ENCODE peak calls at places on chromosome 2, in seven cellular contexts. V is GM23248, R is PC-3, L is fibroblast of lung, F is HCT116, J is GM23338, B is HepG2. U is an unnamed sample.

GRCh38 chr2:123596649-123597048 is 428.4 kb upstream of the CNTNAP5 start:
- DNase-seq in V (no peak), R (no peak), L (no peak), F (no peak), J (no peak), B (no peak), U (no peak)

GRCh38 chr2:189360861-189361260 is 80.4 kb upstream of the WDR75 start:
- DNase-seq in V (no peak), R (no peak), L (peak; percentile 12), F (no peak), J (no peak), B (peak; percentile 10), U (no peak)

GRCh38 chr2:168635065-168635577 is 167.3 kb upstream of the NOSTRIN start:
- DNase-seq in V (peak; percentile 11), R (no peak), L (peak; percentile 79), F (no peak), J (peak; percentile 27), B (no peak), U (no peak)

GRCh38 chr2:101307503-101307902 is 998 bp downstream of the RNF149 start:
- DNase-seq in V (peak; percentile 56), R (peak; percentile 32), L (no peak), F (no peak), J (no peak), B (no peak), U (no peak)

GRCh38 chr2:177275041-177275440 is 10.5 kb upstream of the NFE2L2 start:
- DNase-seq in V (peak; percentile 89), R (peak; percentile 20), L (peak; percentile 96), F (no peak), J (no peak), B (no peak), U (no peak)

GRCh38 chr2:46268196-46268595 is 29.0 kb upstream of the EPAS1 start:
- DNase-seq in V (no peak), R (no peak), L (peak; percentile 34), F (no peak), J (no peak), B (no peak), U (no peak)

GRCh38 chr2:241803387-241804325 is 5.3 kb upstream of the NEU4 start:
- DNase-seq in V (peak; percentile 60), R (no peak), L (peak; percentile 32), F (no peak), J (peak; percentile 82), B (no peak), U (no peak)

GRCh38 chr2:200179201-200179600 is 127.3 kb upstream of the SPATS2L start:
- DNase-seq in V (no peak), R (no peak), L (no peak), F (no peak), J (no peak), B (no peak), U (no peak)

GRCh38 chr2:72146357-72147302 is 1.0 kb downstream of the CYP26B1 start:
- DNase-seq in V (no peak), R (no peak), L (no peak), F (no peak), J (peak; percentile 68), B (no peak), U (no peak)

GRCh38 chr2:212958757-212959295 is 192.6 kb downstream of the IKZF2 start:
- DNase-seq in V (peak; percentile 69), R (no peak), L (no peak), F (no peak), J (no peak), B (no peak), U (no peak)

GRCh38 chr2:85266424-85267041 is 61.3 kb downstream of the TGOLN2 start:
- DNase-seq in V (peak; percentile 68), R (peak; percentile 69), L (peak; percentile 67), F (peak; percentile 42), J (peak; percentile 94), B (peak; percentile 70), U (no peak)

GRCh38 chr2:11974573-11974972 is 228.1 kb downstream of the LPIN1 start:
- DNase-seq in V (no peak), R (no peak), L (no peak), F (no peak), J (no peak), B (no peak), U (no peak)

GRCh38 chr2:165778187-165778556 is 15.9 kb downstream of the GALNT3 start:
- DNase-seq in V (no peak), R (peak; percentile 91), L (no peak), F (no peak), J (no peak), B (no peak), U (no peak)

GRCh38 chr2:164812378-164812777 is 29.2 kb downstream of the COBLL1 start:
- DNase-seq in V (no peak), R (no peak), L (no peak), F (no peak), J (no peak), B (no peak), U (no peak)

GRCh38 chr2:18046558-18046957 is 168.1 kb downstream of the KCNS3 start:
- DNase-seq in V (peak; percentile 62), R (peak; percentile 70), L (peak; percentile 46), F (no peak), J (no peak), B (no peak), U (no peak)

GRCh38 chr2:157789161-157789720 is 86.9 kb downstream of the ACVR1 start:
- DNase-seq in V (no peak), R (no peak), L (peak; percentile 26), F (no peak), J (no peak), B (no peak), U (no peak)

GRCh38 chr2:169507698-169508097 is 1.8 kb upstream of the KLHL41 start:
- DNase-seq in V (peak; percentile 69), R (peak; percentile 85), L (peak; percentile 85), F (no peak), J (no peak), B (peak; percentile 58), U (no peak)

GRCh38 chr2:133097666-133098065 is 427.7 kb upstream of the LYPD1 start:
- DNase-seq in V (peak; percentile 16), R (peak; percentile 5), L (peak; percentile 17), F (no peak), J (no peak), B (no peak), U (no peak)

GRCh38 chr2:157840568-157841156 is 35.5 kb downstream of the ACVR1 start:
- DNase-seq in V (no peak), R (no peak), L (peak; percentile 26), F (no peak), J (no peak), B (peak; percentile 79), U (no peak)

GRCh38 chr2:114020668-114021067 is 130.8 kb downstream of the ACTR3 start:
- DNase-seq in V (no peak), R (no peak), L (no peak), F (no peak), J (no peak), B (no peak), U (no peak)

GRCh38 chr2:114027437-114027836 is 137.5 kb downstream of the ACTR3 start:
- DNase-seq in V (no peak), R (no peak), L (no peak), F (no peak), J (no peak), B (no peak), U (no peak)

GRCh38 chr2:114022360-114023085 is 132.6 kb downstream of the ACTR3 start:
- DNase-seq in V (peak; percentile 85), R (peak; percentile 86), L (peak; percentile 76), F (peak; percentile 61), J (no peak), B (peak; percentile 67), U (no peak)

GRCh38 chr2:114025030-114025429 is 135.1 kb downstream of the ACTR3 start:
- DNase-seq in V (no peak), R (no peak), L (no peak), F (no peak), J (peak; percentile 16), B (no peak), U (no peak)
- H4K20me1 ChIP-seq in V (no peaks in the 10 kb centered on the region), R (no peaks in the 10 kb centered on the region), L (no peaks in the 10 kb centered on the region), F (no peaks in the 10 kb centered on the region), J (no peaks in the 10 kb centered on the region), B (no peaks in the 10 kb centered on the region), U (no peaks in the 10 kb centered on the region)

GRCh38 chr2:234492687-234493086 is 4.2 kb downstream of the ARL4C start:
- DNase-seq in V (no peak), R (no peak), L (no peak), F (no peak), J (no peak), B (no peak), U (no peak)

GRCh38 chr2:234491281-234491680 is 5.6 kb downstream of the ARL4C start:
- DNase-seq in V (no peak), R (no peak), L (no peak), F (no peak), J (no peak), B (no peak), U (no peak)

GRCh38 chr2:234490239-234491074 is 6.4 kb downstream of the ARL4C start:
- DNase-seq in V (no peak), R (no peak), L (no peak), F (no peak), J (no peak), B (no peak), U (no peak)

GRCh38 chr2:234491897-234492296 is 5.0 kb downstream of the ARL4C start:
- DNase-seq in V (no peak), R (no peak), L (no peak), F (no peak), J (no peak), B (no peak), U (no peak)

DNA sequence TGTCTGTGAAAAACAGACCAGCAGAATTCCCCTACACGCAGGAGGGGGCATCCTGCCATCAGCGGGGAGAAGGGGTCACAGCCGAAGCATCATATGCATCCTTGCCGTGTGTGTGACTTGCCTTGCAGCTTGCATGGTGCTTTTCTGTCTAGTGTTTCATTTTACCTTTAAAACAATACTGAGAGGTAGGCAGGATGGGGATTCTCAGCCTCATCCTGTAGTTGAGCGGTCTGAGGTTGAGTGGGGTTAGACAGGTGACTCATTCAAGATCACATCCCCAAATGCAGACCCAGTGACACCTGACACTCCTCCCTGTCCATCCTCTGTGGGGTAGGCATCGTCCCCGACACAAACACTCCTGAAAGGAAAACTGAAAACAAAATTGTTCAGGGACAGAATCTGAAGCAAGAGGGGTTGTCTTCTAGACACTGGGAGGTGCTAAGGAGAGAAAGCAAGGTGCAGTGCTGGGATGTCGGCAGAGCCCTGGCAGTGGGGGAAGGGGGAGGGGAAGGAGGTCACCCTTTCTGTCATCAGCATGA is 7.9 kb downstream of the ARL4C start:
- DNase-seq in V (no peak), R (no peak), L (no peak), F (no peak), J (no peak), B (no peak), U (no peak)
- H4K20me1 ChIP-seq in V (no peaks in the 10 kb centered on the region), R (peaks cover 18% of the 10 kb centered on the region), L (no peaks in the 10 kb centered on the region), F (no peaks in the 10 kb centered on the region), J (peaks cover 6% of the 10 kb centered on the region), B (no peaks in the 10 kb centered on the region), U (peaks cover 3% of the 10 kb centered on the region)

DNA sequence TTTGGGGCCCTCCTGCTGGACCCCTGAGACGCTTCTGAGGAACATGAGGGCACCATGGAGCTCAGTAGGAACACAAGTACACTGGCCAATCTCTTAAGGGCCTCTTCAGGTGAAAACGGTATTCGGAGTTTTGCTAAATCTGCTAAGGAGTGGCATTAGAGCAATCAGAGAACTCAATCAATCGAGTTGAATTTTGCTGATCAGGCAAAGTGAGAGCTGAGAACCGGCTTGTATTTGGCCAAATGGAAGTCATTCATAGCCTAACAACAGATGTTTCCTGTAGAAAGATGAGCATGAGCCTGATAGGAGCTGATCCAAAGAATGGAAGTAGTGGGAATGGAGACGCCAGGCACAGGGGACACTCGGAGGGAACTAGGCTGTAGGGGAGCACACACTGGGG is 133.7 kb downstream of the DCDC2C start:
- DNase-seq in V (no peak), R (no peak), L (no peak), F (no peak), J (no peak), B (no peak), U (no peak)
- H4K20me1 ChIP-seq in V (no peaks in the 10 kb centered on the region), R (no peaks in the 10 kb centered on the region), L (no peaks in the 10 kb centered on the region), F (no peaks in the 10 kb centered on the region), J (no peaks in the 10 kb centered on the region), B (no peaks in the 10 kb centered on the region), U (no peaks in the 10 kb centered on the region)

GRCh38 chr2:98514879-98515570 is 70.4 kb downstream of the INPP4A start:
- DNase-seq in V (peak; percentile 74), R (peak; percentile 12), L (peak; percentile 65), F (no peak), J (no peak), B (no peak), U (no peak)
- H4K20me1 ChIP-seq in V (no peaks in the 10 kb centered on the region), R (no peaks in the 10 kb centered on the region), L (no peaks in the 10 kb centered on the region), F (no peaks in the 10 kb centered on the region), J (peaks cover 14% of the 10 kb centered on the region), B (no peaks in the 10 kb centered on the region), U (peaks cover 4% of the 10 kb centered on the region)